ENCODE peak calls at places on chromosomes 2 and 18, in nine cellular contexts. One of them, this sample, is unnamed.
A peak's percentile ranks its signal among the peaks of the same experiment; 100 is the strongest.

GRCh38 chr18:10565835-10566234 is 40.0 kb downstream of the NAPG start:
- DNase-seq in transverse colon: no peak
- DNase-seq in left lung: no peak
- DNase-seq in PC-9: no peak
- DNase-seq in mammary epithelial cell: no peak
- DNase-seq in stomach: no peak
- DNase-seq in GM12865: no peak
- DNase-seq in heart left ventricle: no peak
- DNase-seq in K562: no peak
- DNase-seq in this sample: no peak

GRCh38 chr2:60447943-60448342 is 105.5 kb downstream of the BCL11A start:
- DNase-seq in transverse colon: no peak
- DNase-seq in left lung: no peak
- DNase-seq in PC-9: no peak
- DNase-seq in mammary epithelial cell: no peak
- DNase-seq in stomach: no peak
- DNase-seq in GM12865: peak; percentile 54
- DNase-seq in heart left ventricle: no peak
- DNase-seq in K562: no peak
- DNase-seq in this sample: no peak

GRCh38 chr18:29512761-29513160 is 1335.8 kb upstream of the CDH2 start:
- DNase-seq in transverse colon: no peak
- DNase-seq in left lung: no peak
- DNase-seq in PC-9: no peak
- DNase-seq in mammary epithelial cell: no peak
- DNase-seq in stomach: no peak
- DNase-seq in GM12865: no peak
- DNase-seq in heart left ventricle: no peak
- DNase-seq in K562: no peak
- DNase-seq in this sample: no peak

GRCh38 chr18:66419400-66419799 is 184.5 kb downstream of the CDH19 start:
- DNase-seq in transverse colon: no peak
- DNase-seq in left lung: no peak
- DNase-seq in PC-9: no peak
- DNase-seq in mammary epithelial cell: no peak
- DNase-seq in stomach: no peak
- DNase-seq in GM12865: no peak
- DNase-seq in heart left ventricle: no peak
- DNase-seq in K562: no peak
- DNase-seq in this sample: no peak

GRCh38 chr18:66143029-66143428 is 392.2 kb downstream of the CDH7 start:
- DNase-seq in transverse colon: no peak
- DNase-seq in left lung: no peak
- DNase-seq in PC-9: no peak
- DNase-seq in mammary epithelial cell: no peak
- DNase-seq in stomach: no peak
- DNase-seq in GM12865: no peak
- DNase-seq in heart left ventricle: no peak
- DNase-seq in K562: no peak
- DNase-seq in this sample: no peak

GRCh38 chr2:98809878-98810587 is 79.1 kb upstream of the MGAT4A start:
- DNase-seq in transverse colon: no peak
- DNase-seq in left lung: no peak
- DNase-seq in PC-9: no peak
- DNase-seq in mammary epithelial cell: no peak
- DNase-seq in stomach: no peak
- DNase-seq in GM12865: no peak
- DNase-seq in heart left ventricle: no peak
- DNase-seq in K562: no peak
- DNase-seq in this sample: peak; percentile 9

GRCh38 chr18:67359868-67360838 is 156.4 kb downstream of the DSEL start:
- DNase-seq in transverse colon: peak; percentile 13
- DNase-seq in left lung: no peak
- DNase-seq in PC-9: peak; percentile 84
- DNase-seq in mammary epithelial cell: peak; percentile 92
- DNase-seq in stomach: no peak
- DNase-seq in GM12865: peak; percentile 13
- DNase-seq in heart left ventricle: peak; percentile 40
- DNase-seq in K562: no peak
- DNase-seq in this sample: peak; percentile 96

GRCh38 chr2:85699325-85699724 is 5.2 kb downstream of the GNLY start:
- DNase-seq in transverse colon: no peak
- DNase-seq in left lung: no peak
- DNase-seq in PC-9: no peak
- DNase-seq in mammary epithelial cell: no peak
- DNase-seq in stomach: no peak
- DNase-seq in GM12865: no peak
- DNase-seq in heart left ventricle: no peak
- DNase-seq in K562: peak; percentile 69
- DNase-seq in this sample: no peak

GRCh38 chr2:23381084-23381483 is 3.9 kb upstream of the KLHL29 start:
- DNase-seq in transverse colon: peak; percentile 43
- DNase-seq in left lung: peak; percentile 72
- DNase-seq in PC-9: peak; percentile 97
- DNase-seq in mammary epithelial cell: peak; percentile 86
- DNase-seq in stomach: peak; percentile 41
- DNase-seq in GM12865: peak; percentile 45
- DNase-seq in heart left ventricle: peak; percentile 35
- DNase-seq in K562: no peak
- DNase-seq in this sample: peak; percentile 97

GRCh38 chr2:145287686-145288085 is 767.8 kb upstream of the ZEB2 start:
- DNase-seq in transverse colon: no peak
- DNase-seq in left lung: no peak
- DNase-seq in PC-9: no peak
- DNase-seq in mammary epithelial cell: no peak
- DNase-seq in stomach: no peak
- DNase-seq in GM12865: no peak
- DNase-seq in heart left ventricle: no peak
- DNase-seq in K562: no peak
- DNase-seq in this sample: no peak
- H3K4me3 ChIP-seq in transverse colon: no peak overlapping the region
- H3K4me3 ChIP-seq in left lung: no peak overlapping the region
- H3K4me3 ChIP-seq in PC-9: no peak overlapping the region
- H3K4me3 ChIP-seq in mammary epithelial cell: no peak overlapping the region
- H3K4me3 ChIP-seq in stomach: no peak overlapping the region
- H3K4me3 ChIP-seq in GM12865: no peak overlapping the region
- H3K4me3 ChIP-seq in heart left ventricle: no peak overlapping the region
- H3K4me3 ChIP-seq in K562: no peak overlapping the region
- H3K4me3 ChIP-seq in this sample: no peak overlapping the region

DNA sequence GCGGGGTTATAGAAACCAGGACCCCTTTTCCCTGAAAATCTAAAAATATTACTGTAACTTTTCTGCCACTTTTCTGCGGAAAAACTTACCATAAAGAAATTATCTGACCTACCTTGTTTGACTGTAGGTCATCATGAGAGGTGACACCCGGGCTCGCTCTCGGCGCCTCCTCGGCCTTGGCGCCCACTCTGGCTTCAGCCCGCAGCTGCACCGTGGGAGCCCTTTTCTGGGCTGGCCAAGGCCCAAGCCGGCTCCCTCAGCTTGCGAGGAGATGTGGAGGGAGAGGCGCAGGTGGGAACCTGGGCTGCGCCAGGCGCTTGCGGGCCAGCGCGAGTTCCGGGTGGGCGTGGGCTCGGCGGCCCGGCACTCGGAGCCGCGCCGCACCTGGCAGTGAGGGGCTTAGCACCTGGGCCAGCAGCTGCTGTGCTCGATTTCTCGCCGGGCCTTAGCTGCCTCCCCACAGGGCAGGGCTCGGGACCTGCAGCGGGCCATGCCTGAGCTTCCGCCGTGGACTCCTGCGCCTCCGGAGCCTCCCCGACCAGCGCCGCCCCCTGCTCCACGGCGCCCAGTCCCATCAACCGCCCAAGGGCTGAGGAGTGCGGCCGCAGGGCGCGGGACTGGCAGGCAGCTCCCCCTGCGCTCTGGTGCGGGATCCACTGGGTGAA is 107.7 kb upstream of the DNAJC10 start:
- DNase-seq in transverse colon: no peak
- DNase-seq in left lung: no peak
- DNase-seq in PC-9: no peak
- DNase-seq in mammary epithelial cell: no peak
- DNase-seq in stomach: no peak
- DNase-seq in GM12865: no peak
- DNase-seq in heart left ventricle: no peak
- DNase-seq in K562: no peak
- DNase-seq in this sample: no peak
- TF ChIP-seq CTCF in transverse colon: no peak
- TF ChIP-seq CTCF in left lung: no peak
- TF ChIP-seq CTCF in PC-9: no peak
- TF ChIP-seq CTCF in mammary epithelial cell: no peak
- TF ChIP-seq CTCF in stomach: no peak
- TF ChIP-seq CTCF in GM12865: no peak
- TF ChIP-seq CTCF in heart left ventricle: no peak
- TF ChIP-seq CTCF in K562: no peak
- TF ChIP-seq CTCF in this sample: no peak

GRCh38 chr2:95204396-95204795 is 2.9 kb upstream of the ZNF892 start:
- DNase-seq in transverse colon: no peak
- DNase-seq in left lung: no peak
- DNase-seq in PC-9: peak; percentile 57
- DNase-seq in mammary epithelial cell: no peak
- DNase-seq in stomach: no peak
- DNase-seq in GM12865: no peak
- DNase-seq in heart left ventricle: no peak
- DNase-seq in K562: no peak
- DNase-seq in this sample: peak; percentile 3

GRCh38 chr2:95203911-95204310 is 3.4 kb upstream of the ZNF892 start:
- DNase-seq in transverse colon: no peak
- DNase-seq in left lung: no peak
- DNase-seq in PC-9: no peak
- DNase-seq in mammary epithelial cell: no peak
- DNase-seq in stomach: no peak
- DNase-seq in GM12865: no peak
- DNase-seq in heart left ventricle: no peak
- DNase-seq in K562: no peak
- DNase-seq in this sample: no peak

GRCh38 chr2:95208101-95208500 is 780 bp downstream of the ZNF892 start:
- DNase-seq in transverse colon: no peak
- DNase-seq in left lung: no peak
- DNase-seq in PC-9: no peak
- DNase-seq in mammary epithelial cell: peak; percentile 61
- DNase-seq in stomach: no peak
- DNase-seq in GM12865: no peak
- DNase-seq in heart left ventricle: no peak
- DNase-seq in K562: no peak
- DNase-seq in this sample: peak; percentile 63

GRCh38 chr2:95207111-95207961 is at the start of gene ZNF892:
- DNase-seq in transverse colon: peak; percentile 94
- DNase-seq in left lung: peak; percentile 93
- DNase-seq in PC-9: peak; percentile 86
- DNase-seq in mammary epithelial cell: peak; percentile 96
- DNase-seq in stomach: peak; percentile 92
- DNase-seq in GM12865: peak; percentile 88
- DNase-seq in heart left ventricle: peak; percentile 95
- DNase-seq in K562: peak; percentile 85
- DNase-seq in this sample: peak; percentile 84

DNA sequence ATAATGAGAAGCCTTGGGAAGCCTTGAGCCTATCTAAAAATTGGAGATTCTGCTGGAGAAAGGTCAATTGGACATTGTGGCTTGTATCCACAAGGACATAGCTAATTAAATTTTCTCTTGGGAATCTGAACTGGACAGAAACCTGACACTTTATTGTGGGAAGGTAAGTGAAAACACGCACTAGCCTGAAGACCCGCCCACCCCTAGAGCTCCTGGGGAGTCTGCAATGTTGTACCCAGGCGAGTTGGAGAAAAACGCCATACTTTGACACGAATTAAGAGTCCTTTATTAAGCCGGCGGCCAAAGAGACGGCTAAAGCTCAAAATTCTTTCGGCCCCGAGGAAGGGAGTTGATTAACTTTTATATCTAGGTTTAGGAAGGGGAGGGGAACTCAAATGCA is 1.2 kb upstream of the ZNF892 start:
- DNase-seq in transverse colon: no peak
- DNase-seq in left lung: no peak
- DNase-seq in PC-9: no peak
- DNase-seq in mammary epithelial cell: no peak
- DNase-seq in stomach: no peak
- DNase-seq in GM12865: no peak
- DNase-seq in heart left ventricle: no peak
- DNase-seq in K562: no peak
- DNase-seq in this sample: no peak
- H3K4me3 ChIP-seq in transverse colon: no peak overlapping the region
- H3K4me3 ChIP-seq in left lung: peak overlapping the region; percentile 69
- H3K4me3 ChIP-seq in PC-9: peak overlapping the region; percentile 63
- H3K4me3 ChIP-seq in mammary epithelial cell: no peak overlapping the region
- H3K4me3 ChIP-seq in stomach: no peak overlapping the region
- H3K4me3 ChIP-seq in GM12865: no peak overlapping the region
- H3K4me3 ChIP-seq in heart left ventricle: no peak overlapping the region
- H3K4me3 ChIP-seq in K562: no peak overlapping the region
- H3K4me3 ChIP-seq in this sample: no peak overlapping the region

GRCh38 chr2:156331572-156332451 is 709 bp downstream of the NR4A2 start:
- DNase-seq in transverse colon: peak; percentile 74
- DNase-seq in left lung: peak; percentile 81
- DNase-seq in PC-9: peak; percentile 70
- DNase-seq in mammary epithelial cell: peak; percentile 78
- DNase-seq in stomach: peak; percentile 68
- DNase-seq in GM12865: peak; percentile 19
- DNase-seq in heart left ventricle: peak; percentile 72
- DNase-seq in K562: peak; percentile 61
- DNase-seq in this sample: peak; percentile 74

GRCh38 chr2:156332452-156333273 is at the start of gene NR4A2:
- DNase-seq in transverse colon: peak; percentile 95
- DNase-seq in left lung: peak; percentile 93
- DNase-seq in PC-9: peak; percentile 73
- DNase-seq in mammary epithelial cell: peak; percentile 92
- DNase-seq in stomach: peak; percentile 96
- DNase-seq in GM12865: peak; percentile 87
- DNase-seq in heart left ventricle: peak; percentile 91
- DNase-seq in K562: peak; percentile 90
- DNase-seq in this sample: peak; percentile 84

GRCh38 chr2:156334496-156335478 is 2.3 kb upstream of the NR4A2 start:
- DNase-seq in transverse colon: peak; percentile 93
- DNase-seq in left lung: peak; percentile 95
- DNase-seq in PC-9: peak; percentile 63
- DNase-seq in mammary epithelial cell: peak; percentile 85
- DNase-seq in stomach: peak; percentile 91
- DNase-seq in GM12865: peak; percentile 75
- DNase-seq in heart left ventricle: peak; percentile 97
- DNase-seq in K562: peak; percentile 87
- DNase-seq in this sample: peak; percentile 76

GRCh38 chr2:156333274-156333950 is 891 bp upstream of the NR4A2 start:
- DNase-seq in transverse colon: no peak
- DNase-seq in left lung: no peak
- DNase-seq in PC-9: no peak
- DNase-seq in mammary epithelial cell: peak; percentile 32
- DNase-seq in stomach: no peak
- DNase-seq in GM12865: peak; percentile 71
- DNase-seq in heart left ventricle: no peak
- DNase-seq in K562: peak; percentile 52
- DNase-seq in this sample: no peak

DNA sequence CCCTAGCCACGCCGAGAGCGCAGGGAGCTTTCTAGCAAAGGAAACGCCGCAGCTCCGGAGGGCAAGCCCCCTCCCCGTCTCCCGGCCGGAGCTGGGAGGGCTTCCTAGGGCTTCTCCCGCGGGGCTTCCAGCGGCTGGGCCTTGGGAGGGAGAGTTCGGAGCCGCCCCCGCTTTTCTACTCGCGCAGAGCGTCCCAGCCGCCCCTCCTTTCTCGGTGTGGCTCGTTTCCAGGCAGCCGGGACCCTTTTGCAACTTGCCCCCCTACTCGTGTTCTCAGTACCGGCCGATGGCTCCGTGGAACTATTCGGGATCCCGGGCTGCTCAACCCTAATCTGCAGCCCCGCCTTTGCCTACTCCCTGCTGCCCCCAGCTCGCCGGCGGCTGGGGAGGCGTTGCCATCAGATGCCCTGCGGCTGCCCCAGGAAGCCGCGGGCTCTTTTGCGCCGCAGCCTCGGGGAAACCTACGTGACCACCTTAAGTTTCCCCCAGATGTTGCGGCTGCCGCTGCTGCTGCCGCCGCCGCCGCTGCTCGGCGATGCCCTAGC is 1.5 kb upstream of the NR4A2 start:
- DNase-seq in transverse colon: peak; percentile 77
- DNase-seq in left lung: peak; percentile 78
- DNase-seq in PC-9: no peak
- DNase-seq in mammary epithelial cell: no peak
- DNase-seq in stomach: peak; percentile 72
- DNase-seq in GM12865: peak; percentile 87
- DNase-seq in heart left ventricle: peak; percentile 76
- DNase-seq in K562: peak; percentile 75
- DNase-seq in this sample: no peak
- TF ChIP-seq CTCF in transverse colon: no peak
- TF ChIP-seq CTCF in left lung: no peak
- TF ChIP-seq CTCF in PC-9: no peak
- TF ChIP-seq CTCF in mammary epithelial cell: peak; percentile 16
- TF ChIP-seq CTCF in stomach: no peak
- TF ChIP-seq CTCF in GM12865: no peak
- TF ChIP-seq CTCF in heart left ventricle: no peak
- TF ChIP-seq CTCF in K562: no peak
- TF ChIP-seq CTCF in this sample: no peak